ENCODE peak calls at places on chromosomes 2 and 18, in five cellular contexts. One of them, this sample, is unnamed.

GRCh38 chr2:95077521-95077807 is 44.1 kb downstream of the MRPS5 start:
- DNase-seq in choroid plexus epithelial cell: no peak
- DNase-seq in retinal pigment epithelial cell: no peak
- DNase-seq in epithelial cell of esophagus: no peak
- DNase-seq in dorsolateral prefrontal cortex: no peak
- DNase-seq in this sample: peak

GRCh38 chr2:70087703-70088507 is 628 bp downstream of the PCBP1 start:
- DNase-seq in choroid plexus epithelial cell: peak
- DNase-seq in dorsolateral prefrontal cortex: peak
- DNase-seq in retinal pigment epithelial cell: no peak
- DNase-seq in epithelial cell of esophagus: peak
- DNase-seq in this sample: no peak

GRCh38 chr2:195027947-195028346 is 629.1 kb upstream of the SLC39A10 start:
- DNase-seq in dorsolateral prefrontal cortex: no peak
- DNase-seq in choroid plexus epithelial cell: no peak
- DNase-seq in retinal pigment epithelial cell: no peak
- DNase-seq in epithelial cell of esophagus: no peak
- DNase-seq in this sample: no peak

GRCh38 chr2:119760237-119760807 is 600 bp downstream of the PTPN4 start:
- DNase-seq in dorsolateral prefrontal cortex: no peak
- DNase-seq in epithelial cell of esophagus: peak
- DNase-seq in retinal pigment epithelial cell: no peak
- DNase-seq in choroid plexus epithelial cell: no peak
- DNase-seq in this sample: no peak

GRCh38 chr2:127479219-127479825 is 47.0 kb downstream of the IWS1 start:
- DNase-seq in dorsolateral prefrontal cortex: no peak
- DNase-seq in choroid plexus epithelial cell: peak
- DNase-seq in epithelial cell of esophagus: peak
- DNase-seq in retinal pigment epithelial cell: peak
- DNase-seq in this sample: peak

GRCh38 chr2:116696223-116696622 is 1118.3 kb upstream of the DDX18 start:
- DNase-seq in dorsolateral prefrontal cortex: no peak
- DNase-seq in choroid plexus epithelial cell: no peak
- DNase-seq in epithelial cell of esophagus: peak
- DNase-seq in retinal pigment epithelial cell: peak
- DNase-seq in this sample: no peak

GRCh38 chr18:74512321-74513053 is 16.3 kb downstream of the CNDP2 start:
- DNase-seq in choroid plexus epithelial cell: no peak
- DNase-seq in dorsolateral prefrontal cortex: peak
- DNase-seq in epithelial cell of esophagus: no peak
- DNase-seq in retinal pigment epithelial cell: no peak
- DNase-seq in this sample: no peak

GRCh38 chr2:172924070-172924469 is 151.6 kb upstream of the MAP3K20 start:
- DNase-seq in retinal pigment epithelial cell: no peak
- DNase-seq in dorsolateral prefrontal cortex: no peak
- DNase-seq in choroid plexus epithelial cell: no peak
- DNase-seq in epithelial cell of esophagus: no peak
- DNase-seq in this sample: no peak

GRCh38 chr2:220165401-220165800 is 538.0 kb downstream of the SLC4A3 start:
- DNase-seq in retinal pigment epithelial cell: no peak
- DNase-seq in choroid plexus epithelial cell: no peak
- DNase-seq in epithelial cell of esophagus: peak
- DNase-seq in dorsolateral prefrontal cortex: no peak
- DNase-seq in this sample: no peak

GRCh38 chr2:188196343-188197008 is 95.2 kb upstream of the GULP1 start:
- DNase-seq in choroid plexus epithelial cell: peak
- DNase-seq in epithelial cell of esophagus: peak
- DNase-seq in dorsolateral prefrontal cortex: no peak
- DNase-seq in retinal pigment epithelial cell: no peak
- DNase-seq in this sample: no peak

GRCh38 chr2:108944601-108945241 is 44.3 kb downstream of the EDAR start:
- DNase-seq in retinal pigment epithelial cell: no peak
- DNase-seq in choroid plexus epithelial cell: no peak
- DNase-seq in epithelial cell of esophagus: no peak
- DNase-seq in dorsolateral prefrontal cortex: no peak
- DNase-seq in this sample: no peak

GRCh38 chr2:17416891-17417391 is 101.3 kb downstream of the RAD51AP2 start:
- DNase-seq in retinal pigment epithelial cell: no peak
- DNase-seq in choroid plexus epithelial cell: peak
- DNase-seq in epithelial cell of esophagus: peak
- DNase-seq in dorsolateral prefrontal cortex: no peak
- DNase-seq in this sample: no peak

GRCh38 chr2:70088508-70089219 is 1.4 kb downstream of the PCBP1 start:
- DNase-seq in dorsolateral prefrontal cortex: no peak
- DNase-seq in choroid plexus epithelial cell: peak
- DNase-seq in retinal pigment epithelial cell: no peak
- DNase-seq in epithelial cell of esophagus: no peak
- DNase-seq in this sample: no peak

GRCh38 chr18:77343846-77344527 is 94.3 kb downstream of the GALR1 start:
- DNase-seq in epithelial cell of esophagus: no peak
- DNase-seq in retinal pigment epithelial cell: no peak
- DNase-seq in choroid plexus epithelial cell: peak
- DNase-seq in dorsolateral prefrontal cortex: no peak
- DNase-seq in this sample: no peak

GRCh38 chr2:203535078-203535783 is at the start of gene RAPH1:
- DNase-seq in retinal pigment epithelial cell: peak
- DNase-seq in dorsolateral prefrontal cortex: peak
- DNase-seq in choroid plexus epithelial cell: peak
- DNase-seq in epithelial cell of esophagus: peak
- DNase-seq in this sample: peak

GRCh38 chr18:70576281-70577022 is 287.6 kb downstream of the SOCS6 start:
- DNase-seq in epithelial cell of esophagus: no peak
- DNase-seq in dorsolateral prefrontal cortex: no peak
- DNase-seq in retinal pigment epithelial cell: no peak
- DNase-seq in choroid plexus epithelial cell: no peak
- DNase-seq in this sample: no peak

GRCh38 chr18:70578480-70578879 is 289.6 kb downstream of the SOCS6 start:
- DNase-seq in choroid plexus epithelial cell: no peak
- DNase-seq in epithelial cell of esophagus: no peak
- DNase-seq in dorsolateral prefrontal cortex: no peak
- DNase-seq in retinal pigment epithelial cell: no peak
- DNase-seq in this sample: no peak

DNA sequence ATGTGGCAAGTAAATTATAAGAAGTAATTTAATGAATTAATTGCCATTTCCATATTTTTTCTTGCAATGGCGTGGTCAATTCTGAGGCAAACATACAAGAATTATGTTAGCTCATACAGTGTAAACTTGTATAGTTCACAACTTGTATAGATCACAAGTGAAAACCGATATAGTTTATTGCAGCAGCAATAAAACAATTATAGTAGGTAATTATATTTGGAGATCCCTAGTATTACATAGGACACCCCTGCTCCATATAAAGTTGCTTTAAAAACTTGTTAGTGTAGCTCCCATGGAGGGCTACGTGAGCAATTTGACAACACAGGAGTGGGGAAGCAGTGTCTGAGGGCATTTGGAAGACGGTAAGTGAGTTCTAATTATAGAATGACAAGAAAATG is 288.2 kb downstream of the SOCS6 start:
- DNase-seq in choroid plexus epithelial cell: no peak
- DNase-seq in retinal pigment epithelial cell: no peak
- DNase-seq in epithelial cell of esophagus: no peak
- DNase-seq in dorsolateral prefrontal cortex: no peak
- DNase-seq in this sample: no peak
- TF ChIP-seq CTCF in choroid plexus epithelial cell: no peak
- TF ChIP-seq CTCF in retinal pigment epithelial cell: no peak
- TF ChIP-seq CTCF in epithelial cell of esophagus: no peak
- TF ChIP-seq CTCF in dorsolateral prefrontal cortex: no peak
- TF ChIP-seq CTCF in this sample: no peak

GRCh38 chr2:49834433-49834832 is 680.1 kb upstream of the FSHR start:
- DNase-seq in dorsolateral prefrontal cortex: no peak
- DNase-seq in retinal pigment epithelial cell: no peak
- DNase-seq in epithelial cell of esophagus: no peak
- DNase-seq in choroid plexus epithelial cell: no peak
- DNase-seq in this sample: no peak
- TF ChIP-seq CTCF in dorsolateral prefrontal cortex: no peak
- TF ChIP-seq CTCF in retinal pigment epithelial cell: no peak
- TF ChIP-seq CTCF in epithelial cell of esophagus: no peak
- TF ChIP-seq CTCF in choroid plexus epithelial cell: no peak
- TF ChIP-seq CTCF in this sample: no peak

DNA sequence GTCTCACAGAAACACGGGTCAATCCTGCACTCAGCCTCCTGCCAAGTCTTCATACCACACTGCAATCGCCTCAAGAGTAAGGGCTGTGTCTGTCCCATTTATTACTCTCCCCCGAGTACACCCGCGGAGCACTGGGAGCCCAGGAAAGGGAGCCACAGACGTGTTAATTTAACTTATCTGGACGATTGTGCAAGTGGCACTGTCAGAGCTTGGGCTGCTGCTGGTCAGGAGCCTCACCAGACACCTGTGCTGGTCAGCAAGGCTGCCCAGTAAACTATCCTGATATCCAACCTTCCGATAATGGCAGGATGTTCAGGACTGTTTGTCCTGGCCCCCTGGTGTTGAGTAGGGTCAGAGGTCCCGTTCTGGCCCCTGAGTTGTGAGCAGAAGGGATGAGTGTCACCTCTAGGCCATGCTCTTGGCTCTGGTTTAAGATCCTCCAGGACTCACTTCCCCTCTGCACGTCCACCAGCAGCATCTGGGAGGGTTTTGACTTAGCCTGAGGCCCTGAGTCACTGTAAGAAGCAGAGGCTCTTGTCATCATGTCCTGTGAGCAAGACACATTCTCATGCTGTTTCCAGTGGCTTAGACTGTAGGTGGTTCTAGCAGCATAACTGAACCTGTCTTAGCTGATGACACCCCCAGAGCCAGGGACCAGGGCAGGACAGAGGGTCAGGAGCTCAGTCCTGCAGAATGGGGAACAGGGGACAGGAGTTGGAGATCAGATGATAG is 82.5 kb upstream of the ARL4C start:
- DNase-seq in choroid plexus epithelial cell: no peak
- DNase-seq in dorsolateral prefrontal cortex: no peak
- DNase-seq in epithelial cell of esophagus: peak
- DNase-seq in retinal pigment epithelial cell: no peak
- DNase-seq in this sample: no peak
- TF ChIP-seq CTCF in choroid plexus epithelial cell: no peak
- TF ChIP-seq CTCF in dorsolateral prefrontal cortex: no peak
- TF ChIP-seq CTCF in epithelial cell of esophagus: no peak
- TF ChIP-seq CTCF in retinal pigment epithelial cell: no peak
- TF ChIP-seq CTCF in this sample: no peak

GRCh38 chr2:20675701-20676352 is 8.9 kb downstream of the GDF7 start:
- DNase-seq in dorsolateral prefrontal cortex: no peak
- DNase-seq in retinal pigment epithelial cell: no peak
- DNase-seq in choroid plexus epithelial cell: no peak
- DNase-seq in epithelial cell of esophagus: peak
- DNase-seq in this sample: peak
- TF ChIP-seq CTCF in dorsolateral prefrontal cortex: no peak
- TF ChIP-seq CTCF in retinal pigment epithelial cell: no peak
- TF ChIP-seq CTCF in choroid plexus epithelial cell: no peak
- TF ChIP-seq CTCF in epithelial cell of esophagus: peak
- TF ChIP-seq CTCF in this sample: no peak

GRCh38 chr2:190696792-190697398 is 48.0 kb downstream of the NAB1 start:
- DNase-seq in choroid plexus epithelial cell: peak
- DNase-seq in dorsolateral prefrontal cortex: no peak
- DNase-seq in retinal pigment epithelial cell: no peak
- DNase-seq in epithelial cell of esophagus: no peak
- DNase-seq in this sample: no peak

GRCh38 chr2:190695739-190696138 is 46.9 kb downstream of the NAB1 start:
- DNase-seq in retinal pigment epithelial cell: no peak
- DNase-seq in dorsolateral prefrontal cortex: no peak
- DNase-seq in epithelial cell of esophagus: peak
- DNase-seq in choroid plexus epithelial cell: no peak
- DNase-seq in this sample: no peak

GRCh38 chr2:190701586-190701985 is 52.7 kb downstream of the NAB1 start:
- DNase-seq in choroid plexus epithelial cell: no peak
- DNase-seq in dorsolateral prefrontal cortex: no peak
- DNase-seq in epithelial cell of esophagus: no peak
- DNase-seq in retinal pigment epithelial cell: no peak
- DNase-seq in this sample: no peak

GRCh38 chr2:190697421-190697820 is 48.5 kb downstream of the NAB1 start:
- DNase-seq in retinal pigment epithelial cell: no peak
- DNase-seq in choroid plexus epithelial cell: no peak
- DNase-seq in epithelial cell of esophagus: no peak
- DNase-seq in dorsolateral prefrontal cortex: no peak
- DNase-seq in this sample: no peak

GRCh38 chr2:190698895-190699294 is 50.0 kb downstream of the NAB1 start:
- DNase-seq in choroid plexus epithelial cell: peak
- DNase-seq in epithelial cell of esophagus: no peak
- DNase-seq in dorsolateral prefrontal cortex: no peak
- DNase-seq in retinal pigment epithelial cell: no peak
- DNase-seq in this sample: no peak
- TF ChIP-seq CTCF in choroid plexus epithelial cell: peak
- TF ChIP-seq CTCF in epithelial cell of esophagus: peak
- TF ChIP-seq CTCF in dorsolateral prefrontal cortex: no peak
- TF ChIP-seq CTCF in retinal pigment epithelial cell: peak
- TF ChIP-seq CTCF in this sample: no peak

DNA sequence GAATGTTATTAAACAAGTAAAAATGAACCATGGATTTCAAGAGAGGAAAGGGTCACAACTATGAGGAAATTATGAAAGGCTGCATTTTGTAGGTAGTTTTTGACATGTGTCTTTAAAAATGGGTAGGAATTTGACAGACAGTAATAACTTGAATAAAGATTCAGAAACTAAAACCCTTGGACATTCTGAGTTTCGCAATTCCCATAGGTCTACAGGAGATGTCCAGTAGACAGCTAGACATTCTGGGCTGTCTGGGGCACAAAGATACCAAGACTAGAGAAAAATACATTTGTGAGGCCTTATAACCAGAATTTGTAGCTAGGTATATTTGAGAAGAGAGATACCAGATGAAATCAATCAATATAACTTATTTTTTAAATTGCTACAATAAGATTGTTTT is 42.3 kb downstream of the DNAJC10 start:
- DNase-seq in dorsolateral prefrontal cortex: no peak
- DNase-seq in choroid plexus epithelial cell: peak
- DNase-seq in epithelial cell of esophagus: no peak
- DNase-seq in retinal pigment epithelial cell: no peak
- DNase-seq in this sample: no peak
- TF ChIP-seq CTCF in dorsolateral prefrontal cortex: no peak
- TF ChIP-seq CTCF in choroid plexus epithelial cell: no peak
- TF ChIP-seq CTCF in epithelial cell of esophagus: no peak
- TF ChIP-seq CTCF in retinal pigment epithelial cell: no peak
- TF ChIP-seq CTCF in this sample: no peak

DNA sequence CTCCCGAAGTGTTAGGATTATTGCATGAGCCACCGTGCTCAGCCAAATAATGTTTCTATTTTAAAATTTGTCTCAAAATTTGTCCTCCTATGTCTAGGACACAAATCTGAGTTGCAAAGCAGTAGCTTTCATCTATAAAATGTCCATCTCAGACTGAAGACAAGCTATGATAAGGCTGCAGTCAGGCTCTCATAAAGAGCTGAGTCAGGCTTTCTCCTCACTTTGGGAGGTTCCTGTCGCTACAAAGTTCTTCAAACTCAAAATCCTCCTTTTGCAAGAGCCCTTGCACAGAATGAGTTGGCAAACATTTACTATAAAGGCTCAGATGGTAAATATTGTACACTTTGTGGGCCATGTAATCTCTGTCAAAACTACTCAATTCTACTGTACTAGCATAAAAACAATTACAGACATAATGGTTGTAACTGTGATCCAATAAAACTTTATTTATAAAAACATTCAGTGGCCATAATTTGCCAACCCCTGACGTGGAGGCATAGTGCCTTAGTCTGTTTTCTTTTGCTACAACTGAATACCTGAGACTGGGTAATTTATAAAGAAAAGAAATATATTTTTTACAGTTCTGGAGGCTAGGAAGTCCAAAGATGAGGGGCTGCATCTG is 154.9 kb upstream of the SATB2 start:
- DNase-seq in dorsolateral prefrontal cortex: no peak
- DNase-seq in choroid plexus epithelial cell: no peak
- DNase-seq in epithelial cell of esophagus: no peak
- DNase-seq in retinal pigment epithelial cell: no peak
- DNase-seq in this sample: no peak
- TF ChIP-seq CTCF in dorsolateral prefrontal cortex: no peak
- TF ChIP-seq CTCF in choroid plexus epithelial cell: no peak
- TF ChIP-seq CTCF in epithelial cell of esophagus: no peak
- TF ChIP-seq CTCF in retinal pigment epithelial cell: no peak
- TF ChIP-seq CTCF in this sample: no peak